ENCODE peak calls at places on chromosomes 5 and 9, in eight cellular contexts. L is lower leg skin; I is mucosa of gallbladder; G is activated naive CD4-positive, alpha-beta T cell treated with anti-CD3 and anti-CD28 coated beads, Interleukin-2, amount 50 U/mL, for 16 hours; M is glutamatergic neuron; E is H1; C is pancreas; S is amygdala. K is an unnamed sample.

GRCh38 chr9:137423001-137423809 is at the start of the genes EXD3 and NOXA1:
- DNase-seq in S (peak; percentile 39), E (peak; percentile 99), I (peak; percentile 93), C (peak; percentile 99), M (peak; percentile 96), L (peak; percentile 78), G (peak; percentile 94), K (peak; percentile 94)

GRCh38 chr5:111935835-111936234 is 178.8 kb upstream of the NREP start:
- DNase-seq in C (no peak), E (no peak), S (no peak), I (no peak), M (no peak), G (no peak), L (no peak), K (no peak)

GRCh38 chr9:134263575-134263974 is 62.7 kb upstream of the RXRA start:
- DNase-seq in L (no peak), E (no peak), M (no peak), I (no peak), G (no peak), S (no peak), C (no peak), K (no peak)

GRCh38 chr9:130885422-130886375 is 10.9 kb downstream of the QRFP start:
- DNase-seq in S (no peak), I (peak; percentile 34), C (no peak), G (no peak), L (no peak), M (no peak), E (no peak), K (no peak)

GRCh38 chr5:168755548-168756093 is 176.5 kb upstream of the PANK3 start:
- DNase-seq in L (no peak), G (no peak), E (no peak), I (no peak), S (no peak), M (peak; percentile 38), C (no peak), K (no peak)

GRCh38 chr5:138725885-138726457 is 27.3 kb upstream of the CTNNA1 start:
- DNase-seq in L (no peak), E (no peak), I (peak; percentile 39), G (no peak), C (no peak), S (no peak), M (peak; percentile 78), K (peak; percentile 8)

GRCh38 chr9:22079873-22080341 is 70.8 kb upstream of the CDKN2B start:
- DNase-seq in E (no peak), C (no peak), L (peak; percentile 82), I (no peak), M (no peak), G (peak; percentile 62), S (no peak), K (peak; percentile 94)

GRCh38 chr5:133079048-133079447 is 27.2 kb downstream of the HSPA4 start:
- DNase-seq in E (no peak), I (no peak), G (no peak), S (no peak), M (no peak), L (no peak), C (no peak), K (peak; percentile 21)

GRCh38 chr5:178449163-178450060 is 140.8 kb downstream of the COL23A1 start:
- DNase-seq in L (no peak), S (no peak), C (no peak), E (no peak), I (no peak), G (no peak), M (no peak), K (no peak)

GRCh38 chr9:134872482-134873231 is 8.0 kb upstream of the FCN2 start:
- DNase-seq in C (no peak), M (no peak), E (no peak), L (no peak), S (no peak), G (no peak), I (no peak), K (no peak)

GRCh38 chr9:20684865-20685696 is 1.0 kb downstream of the FOCAD start:
- DNase-seq in C (no peak), G (no peak), M (no peak), I (no peak), E (no peak), S (no peak), L (no peak), K (peak; percentile 87)

GRCh38 chr9:5557606-5558587 is 47.6 kb downstream of the PDCD1LG2 start:
- DNase-seq in S (no peak), I (no peak), E (no peak), L (peak; percentile 26), C (no peak), M (no peak), G (peak; percentile 17), K (peak; percentile 82)

GRCh38 chr5:41410737-41411136 is 99.7 kb downstream of the PLCXD3 start:
- DNase-seq in I (no peak), C (no peak), M (no peak), G (no peak), S (no peak), L (no peak), E (no peak), K (no peak)

GRCh38 chr9:17401858-17402257 is 177.0 kb upstream of the SH3GL2 start:
- DNase-seq in M (no peak), C (no peak), I (no peak), L (no peak), G (no peak), S (no peak), E (no peak), K (no peak)

GRCh38 chr5:149731617-149732400 is 1.7 kb downstream of the PPARGC1B start:
- DNase-seq in E (peak; percentile 53), S (no peak), I (peak; percentile 91), L (peak; percentile 91), G (peak; percentile 80), M (peak; percentile 69), C (peak; percentile 81), K (peak; percentile 81)

GRCh38 chr5:149024477-149024876 is 38.4 kb downstream of the SH3TC2 start:
- DNase-seq in M (no peak), G (no peak), S (no peak), L (no peak), I (no peak), C (no peak), E (no peak), K (no peak)

GRCh38 chr5:173953528-173954090 is 35.4 kb upstream of the C5orf47 start:
- DNase-seq in I (no peak), L (no peak), S (no peak), G (no peak), C (no peak), M (no peak), E (no peak), K (no peak)

GRCh38 chr5:137146402-137146889 is 352.7 kb downstream of the SPOCK1 start:
- DNase-seq in E (no peak), G (no peak), S (no peak), I (peak; percentile 42), M (no peak), L (peak; percentile 75), C (no peak), K (peak; percentile 94)

GRCh38 chr5:78295035-78295961 is 800 bp upstream of the AP3B1 start:
- DNase-seq in M (no peak), C (peak; percentile 76), S (peak; percentile 78), L (peak; percentile 20), E (peak; percentile 78), G (peak; percentile 49), I (peak; percentile 20), K (no peak)

GRCh38 chr5:124007675-124008398 is 495.9 kb downstream of the CSNK1G3 start:
- DNase-seq in C (no peak), I (no peak), L (no peak), S (no peak), M (no peak), G (no peak), E (no peak), K (peak; percentile 12)

GRCh38 chr5:124599048-124599973 is 147.1 kb downstream of the ZNF608 start:
- DNase-seq in G (no peak), L (no peak), I (peak; percentile 57), C (no peak), S (no peak), M (no peak), E (no peak), K (peak; percentile 76)

GRCh38 chr5:56327810-56328209 is 94.7 kb upstream of the ANKRD55 start:
- DNase-seq in L (no peak), G (peak; percentile 75), I (no peak), E (no peak), C (no peak), M (no peak), S (no peak), K (no peak)

GRCh38 chr5:174307656-174308271 is 262.3 kb downstream of the NSG2 start:
- DNase-seq in S (no peak), L (no peak), G (no peak), E (peak; percentile 35), C (no peak), I (no peak), M (no peak), K (no peak)

GRCh38 chr5:12093586-12093985 is 189.3 kb upstream of the CTNND2 start:
- DNase-seq in I (no peak), L (no peak), E (no peak), C (no peak), M (no peak), S (no peak), G (no peak), K (no peak)

GRCh38 chr5:91170266-91170665 is 212.9 kb downstream of the ARRDC3 start:
- DNase-seq in S (no peak), L (no peak), I (no peak), G (no peak), E (no peak), C (no peak), M (no peak), K (peak; percentile 74)

GRCh38 chr9:93091453-93092081 is 4.5 kb upstream of the CARD19 start:
- DNase-seq in G (peak; percentile 74), M (no peak), C (peak; percentile 50), S (no peak), I (no peak), L (no peak), E (no peak), K (peak; percentile 87)

GRCh38 chr5:159190170-159190569 is 19.2 kb downstream of the RNF145 start:
- DNase-seq in C (no peak), S (no peak), E (no peak), I (no peak), M (no peak), L (no peak), G (no peak), K (no peak)

GRCh38 chr5:180915924-180916323 is 17.0 kb downstream of the BTNL8 start:
- DNase-seq in E (no peak), G (no peak), S (no peak), M (no peak), C (no peak), L (no peak), I (no peak), K (no peak)

GRCh38 chr5:6721442-6721841 is 8.2 kb downstream of the TENT4A start:
- DNase-seq in L (no peak), M (no peak), S (no peak), C (no peak), I (no peak), G (no peak), E (no peak), K (no peak)

K was measured in fibroblast of pulmonary artery.